ENCODE peak calls at places on chromosome 12, in seven cellular contexts. W, J, T, E, Z, N and G are unnamed samples.

GRCh38 chr12:116592731-116593130 is 33.5 kb downstream of the MAP1LC3B2 start:
- DNase-seq in W (no peak), J (no peak), T (no peak), E (no peak), Z (peak; percentile 90), N (no peak), G (no peak)

GRCh38 chr12:108562348-108563134 is at the start of gene ISCU:
- DNase-seq in W (peak; percentile 99), J (peak; percentile 97), T (peak; percentile 97), E (peak; percentile 99), Z (peak; percentile 96), N (peak; percentile 99), G (peak; percentile 82)

GRCh38 chr12:40117818-40118217 is 11.9 kb upstream of the SLC2A13 start:
- DNase-seq in W (no peak), J (no peak), T (no peak), E (no peak), Z (no peak), N (no peak), G (no peak)

GRCh38 chr12:26704684-26705475 is 128.1 kb downstream of the ITPR2 start:
- DNase-seq in W (no peak), J (no peak), T (no peak), E (no peak), Z (no peak), N (peak; percentile 47), G (peak; percentile 82)

GRCh38 chr12:95164656-95165055 is 52.6 kb downstream of the FGD6 start:
- DNase-seq in W (no peak), J (no peak), T (no peak), E (no peak), Z (no peak), N (no peak), G (no peak)

GRCh38 chr12:109201496-109201885 is 85.1 kb downstream of the ACACB start:
- DNase-seq in W (no peak), J (no peak), T (no peak), E (no peak), Z (no peak), N (no peak), G (no peak)

GRCh38 chr12:82746668-82747067 is 60.0 kb downstream of the TMTC2 start:
- DNase-seq in W (no peak), J (no peak), T (no peak), E (no peak), Z (no peak), N (no peak), G (peak; percentile 78)

GRCh38 chr12:92140919-92141536 is 4.6 kb downstream of the BTG1 start:
- DNase-seq in W (no peak), J (no peak), T (no peak), E (no peak), Z (no peak), N (no peak), G (no peak)

GRCh38 chr12:66399626-66399931 is 97.3 kb downstream of the HELB start:
- DNase-seq in W (no peak), J (no peak), T (no peak), E (no peak), Z (no peak), N (no peak), G (no peak)

GRCh38 chr12:94586589-94587259 is 63.6 kb downstream of the TMCC3 start:
- DNase-seq in W (no peak), J (no peak), T (no peak), E (no peak), Z (peak; percentile 29), N (no peak), G (peak; percentile 72)

GRCh38 chr12:10968765-10969456 is 17.8 kb downstream of the TAS2R50 start:
- DNase-seq in W (peak; percentile 17), J (no peak), T (peak; percentile 50), E (peak; percentile 39), Z (peak; percentile 81), N (no peak), G (peak; percentile 45)

GRCh38 chr12:1688086-1688710 is 2.7 kb upstream of the ADIPOR2 start:
- DNase-seq in W (no peak), J (no peak), T (no peak), E (no peak), Z (peak; percentile 34), N (no peak), G (no peak)

GRCh38 chr12:88339254-88339949 is 197.3 kb downstream of the TMTC3 start:
- DNase-seq in W (no peak), J (no peak), T (no peak), E (no peak), Z (peak; percentile 92), N (no peak), G (no peak)

GRCh38 chr12:90940872-90941499 is 14.0 kb downstream of the CCER1 start:
- DNase-seq in W (no peak), J (no peak), T (no peak), E (no peak), Z (peak; percentile 76), N (peak; percentile 49), G (peak; percentile 39)

GRCh38 chr12:6735448-6736191 is 11.8 kb downstream of the COPS7A start:
- DNase-seq in W (peak; percentile 68), J (peak; percentile 83), T (peak; percentile 62), E (peak; percentile 63), Z (peak; percentile 77), N (peak; percentile 60), G (peak; percentile 52)

GRCh38 chr12:98578821-98579220 is 14.7 kb upstream of the SLC25A3 start:
- DNase-seq in W (no peak), J (no peak), T (no peak), E (no peak), Z (no peak), N (no peak), G (no peak)

GRCh38 chr12:132414634-132415340 is 75.2 kb upstream of the FBRSL1 start:
- DNase-seq in W (peak; percentile 80), J (peak; percentile 72), T (peak; percentile 83), E (peak; percentile 65), Z (peak; percentile 68), N (peak; percentile 74), G (peak; percentile 26)

GRCh38 chr12:1491983-1492697 is 102.2 kb downstream of the FBXL14 start:
- DNase-seq in W (no peak), J (no peak), T (no peak), E (no peak), Z (no peak), N (peak; percentile 54), G (no peak)

GRCh38 chr12:121145221-121145620 is 12.5 kb downstream of the P2RX7 start:
- DNase-seq in W (no peak), J (no peak), T (no peak), E (no peak), Z (peak; percentile 28), N (no peak), G (no peak)

GRCh38 chr12:132631357-132632065 is 12.9 kb downstream of the P2RX2 start:
- DNase-seq in W (no peak), J (no peak), T (no peak), E (no peak), Z (no peak), N (no peak), G (no peak)

GRCh38 chr12:65742481-65742971 is 81.8 kb upstream of the HMGA2 start:
- DNase-seq in W (peak; percentile 22), J (peak; percentile 33), T (no peak), E (peak; percentile 22), Z (peak; percentile 36), N (peak; percentile 78), G (no peak)

GRCh38 chr12:27498761-27499160 is 25.2 kb upstream of the PPFIBP1 start:
- DNase-seq in W (no peak), J (no peak), T (no peak), E (no peak), Z (peak; percentile 51), N (no peak), G (no peak)

GRCh38 chr12:41288188-41288811 is 100.2 kb downstream of the PDZRN4 start:
- DNase-seq in W (no peak), J (no peak), T (no peak), E (no peak), Z (no peak), N (no peak), G (no peak)

GRCh38 chr12:19771858-19772257 is 332.6 kb downstream of the AEBP2 start:
- DNase-seq in W (no peak), J (no peak), T (no peak), E (no peak), Z (peak; percentile 51), N (peak; percentile 48), G (no peak)

GRCh38 chr12:74412607-74413230 is 124.9 kb upstream of the ATXN7L3B start:
- DNase-seq in W (no peak), J (no peak), T (no peak), E (no peak), Z (peak; percentile 14), N (peak; percentile 19), G (no peak)

DNA sequence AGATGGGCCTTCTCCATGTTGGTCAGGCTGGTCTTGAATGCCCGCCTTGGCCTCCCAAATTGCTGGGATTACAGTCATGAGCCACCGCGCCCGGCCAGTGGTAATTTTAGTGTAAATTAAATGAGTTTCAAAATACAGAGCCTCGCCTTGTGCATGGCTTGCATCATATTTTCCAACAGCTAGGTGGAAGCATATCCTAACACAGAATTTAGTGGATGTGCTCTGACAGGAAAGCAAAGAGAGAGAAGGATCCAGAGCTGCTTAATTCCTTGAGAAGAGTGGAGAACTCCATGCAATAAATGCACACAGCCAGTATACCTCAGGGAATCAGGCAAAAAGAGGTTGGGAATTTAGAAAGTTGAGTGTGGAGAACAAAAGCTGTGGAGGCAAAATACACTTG is 2.5 kb downstream of the OR6C2 start:
- DNase-seq in W (no peak), J (no peak), T (no peak), E (no peak), Z (no peak), N (peak; percentile 11), G (no peak)
- H3K4me3 ChIP-seq in W (no peak overlapping the region), J (no peak overlapping the region), T (no peak overlapping the region), E (no peak overlapping the region), Z (no peak overlapping the region), N (no peak overlapping the region), G (no peak overlapping the region)

DNA sequence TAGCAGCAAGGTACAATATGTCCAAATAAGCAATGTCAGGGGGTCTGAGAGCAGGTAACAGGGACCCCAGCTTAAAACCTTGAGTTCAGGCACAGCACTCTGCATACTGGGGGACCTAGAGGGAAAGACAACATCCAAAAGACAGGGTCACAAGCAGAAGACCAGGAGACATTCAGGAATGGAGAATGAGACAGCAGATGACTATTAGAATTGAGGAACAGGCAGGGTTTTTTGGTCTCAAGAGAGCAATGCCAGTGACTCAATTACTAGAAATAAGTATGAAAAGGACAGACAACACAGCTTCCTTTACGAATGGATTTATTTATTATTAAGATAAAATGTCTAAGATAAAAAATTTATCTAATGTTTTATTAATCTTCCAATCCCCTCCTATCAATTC is 223.0 kb downstream of the PTPRO start:
- DNase-seq in W (no peak), J (no peak), T (no peak), E (no peak), Z (no peak), N (no peak), G (no peak)
- H3K4me3 ChIP-seq in W (no peak overlapping the region), J (no peak overlapping the region), T (no peak overlapping the region), E (no peak overlapping the region), Z (no peak overlapping the region), N (no peak overlapping the region), G (no peak overlapping the region)

DNA sequence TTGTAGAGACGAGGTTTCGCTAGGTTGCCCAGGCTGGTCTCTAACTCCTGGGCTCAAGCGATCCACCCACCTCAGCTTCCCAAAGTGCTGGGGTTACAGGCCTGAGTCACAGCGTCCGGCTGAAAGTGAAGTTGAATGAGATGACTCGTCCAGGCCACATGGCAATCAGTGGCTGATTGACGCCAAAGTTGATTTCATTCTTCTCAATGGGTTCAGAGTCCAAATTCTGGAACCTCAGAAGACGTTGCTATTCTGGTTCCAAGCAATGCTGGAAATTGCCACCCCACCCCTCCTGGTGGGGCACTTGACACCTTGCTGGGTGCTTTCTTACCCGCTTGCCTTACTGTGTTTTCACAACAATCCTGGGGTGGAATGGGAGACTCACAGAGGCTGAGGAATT is 14.9 kb downstream of the ABCB9 start:
- DNase-seq in W (no peak), J (no peak), T (no peak), E (no peak), Z (peak; percentile 71), N (no peak), G (no peak)
- H3K4me3 ChIP-seq in W (no peak overlapping the region), J (no peak overlapping the region), T (no peak overlapping the region), E (no peak overlapping the region), Z (no peak overlapping the region), N (no peak overlapping the region), G (no peak overlapping the region)

GRCh38 chr12:76611533-76611932 is 52.0 kb upstream of the OSBPL8 start:
- DNase-seq in W (no peak), J (no peak), T (no peak), E (no peak), Z (peak; percentile 98), N (no peak), G (no peak)
- H3K4me3 ChIP-seq in W (no peak overlapping the region), J (no peak overlapping the region), T (no peak overlapping the region), E (no peak overlapping the region), Z (no peak overlapping the region), N (no peak overlapping the region), G (no peak overlapping the region)